ENCODE peak calls at places on chromosomes 7 and 10, in five cellular contexts. B is kidney epithelial cell, X is fibroblast of mammary gland, O is psoas muscle, J is AG09309. N is an unnamed sample.

GRCh38 chr10:78259394-78259793 is 225.7 kb downstream of the RPS24 start:
- DNase-seq in O (no peak), B (no peak), J (no peak), X (no peak), N (no peak)

GRCh38 chr10:35640474-35640873 is 1.6 kb downstream of the FZD8 start:
- DNase-seq in X (peak), J (no peak), B (no peak), O (peak), N (peak)

GRCh38 chr7:123485187-123485586 is 49.2 kb downstream of the IQUB start:
- DNase-seq in O (no peak), X (peak), J (no peak), B (no peak), N (no peak)

GRCh38 chr10:36880898-36881297 is 244.5 kb upstream of the ANKRD30A start:
- DNase-seq in B (no peak), O (no peak), X (peak), J (peak), N (no peak)

GRCh38 chr7:130490888-130491771 is 755 bp upstream of the MEST start:
- DNase-seq in B (no peak), O (peak), J (no peak), X (no peak), N (no peak)

GRCh38 chr10:112286837-112287818 is 3.9 kb downstream of the TECTB start:
- DNase-seq in B (no peak), O (no peak), J (no peak), X (no peak), N (no peak)

GRCh38 chr7:99422091-99422624 is 13.4 kb downstream of the BUD31 start:
- DNase-seq in O (no peak), J (no peak), X (no peak), B (no peak), N (no peak)

GRCh38 chr10:15152556-15152955 is 15.9 kb downstream of the NMT2 start:
- DNase-seq in O (no peak), B (no peak), J (no peak), X (no peak), N (no peak)

GRCh38 chr10:110641256-110641655 is 2.9 kb upstream of the RBM20 start:
- DNase-seq in X (peak), B (peak), O (peak), J (no peak), N (no peak)

GRCh38 chr10:34966440-34966839 is 123.7 kb downstream of the CUL2 start:
- DNase-seq in J (peak), B (no peak), O (no peak), X (peak), N (no peak)

GRCh38 chr10:108902491-108903250 is 1020.6 kb downstream of the XPNPEP1 start:
- DNase-seq in J (no peak), X (no peak), O (no peak), B (no peak), N (no peak)

GRCh38 chr7:111370002-111370401 is 192.3 kb downstream of the IMMP2L start:
- DNase-seq in O (no peak), X (no peak), J (no peak), B (no peak), N (no peak)

GRCh38 chr7:68958571-68958970 is 639.7 kb upstream of the AUTS2 start:
- DNase-seq in B (no peak), O (no peak), X (no peak), J (no peak), N (no peak)

GRCh38 chr10:110903280-110904278 is 15.4 kb downstream of the BBIP1 start:
- DNase-seq in X (peak), J (no peak), B (no peak), O (no peak), N (no peak)

GRCh38 chr10:129654461-129654860 is 187.4 kb downstream of the MGMT start:
- DNase-seq in B (no peak), J (no peak), X (no peak), O (no peak), N (no peak)

GRCh38 chr10:22624289-22624738 is 90.1 kb downstream of the PIP4K2A start:
- DNase-seq in B (peak), X (peak), J (peak), O (no peak), N (no peak)

GRCh38 chr10:23081156-23081833 is 14.1 kb upstream of the MSRB2 start:
- DNase-seq in X (peak), O (no peak), J (no peak), B (no peak), N (no peak)

GRCh38 chr7:131197920-131198610 is 129.6 kb upstream of the MKLN1 start:
- DNase-seq in X (peak), J (peak), O (no peak), B (no peak), N (no peak)

GRCh38 chr10:99369126-99369525 is 40.0 kb downstream of the CNNM1 start:
- DNase-seq in X (peak), J (no peak), O (no peak), B (no peak), N (no peak)

GRCh38 chr7:124020060-124020459 is 12.8 kb downstream of the TMEM229A start:
- DNase-seq in B (no peak), X (no peak), J (no peak), O (no peak), N (no peak)

GRCh38 chr10:30758341-30758740 is 128.8 kb upstream of the LYZL2 start:
- DNase-seq in J (no peak), X (peak), O (no peak), B (no peak), N (no peak)

GRCh38 chr10:104336829-104337526 is 1.3 kb downstream of the ITPRIP start:
- DNase-seq in B (no peak), J (peak), X (peak), O (no peak), N (no peak)

GRCh38 chr7:18761046-18761445 is 265.5 kb downstream of the HDAC9 start:
- DNase-seq in O (no peak), X (no peak), B (no peak), J (no peak), N (no peak)

GRCh38 chr7:44956157-44956766 is 22.6 kb downstream of the MYO1G start:
- DNase-seq in O (no peak), B (no peak), J (no peak), X (no peak), N (peak)

GRCh38 chr7:85600425-85600824 is 413.6 kb upstream of the SEMA3D start:
- DNase-seq in O (no peak), J (no peak), B (no peak), X (no peak), N (no peak)

GRCh38 chr7:125773113-125773800 is 843.6 kb upstream of the POT1 start:
- DNase-seq in X (no peak), B (no peak), O (no peak), J (no peak), N (no peak)

GRCh38 chr10:78408671-78409472 is 375.2 kb downstream of the RPS24 start:
- DNase-seq in B (no peak), J (no peak), X (peak), O (peak), N (peak)

GRCh38 chr7:83101540-83101939 is 61.1 kb downstream of the PCLO start:
- DNase-seq in J (no peak), B (no peak), X (no peak), O (no peak), N (no peak)

GRCh38 chr10:48821111-48821510 is 118.5 kb downstream of the LRRC18 start:
- DNase-seq in J (no peak), X (no peak), B (no peak), O (no peak), N (no peak)

GRCh38 chr10:31215052-31215451 is 104.0 kb upstream of the ZEB1 start:
- DNase-seq in O (no peak), X (no peak), B (no peak), J (no peak), N (no peak)

GRCh38 chr10:88946965-88947590 is 5.5 kb downstream of the ACTA2 start:
- DNase-seq in J (no peak), O (no peak), B (no peak), X (peak), N (no peak)
- H3K4me3 ChIP-seq in J (no peak), O (peak), B (no peak), X (no peak), N (peak)

GRCh38 chr7:78279457-78279856 is 480.9 kb downstream of the PHTF2 start:
- DNase-seq in O (no peak), B (no peak), X (no peak), J (no peak), N (no peak)
- H3K4me3 ChIP-seq in O (no peak), B (no peak), X (no peak), J (no peak), N (no peak)

GRCh38 chr10:5608608-5609270 is 57.7 kb downstream of the ASB13 start:
- DNase-seq in J (no peak), X (no peak), O (peak), B (no peak), N (no peak)
- H3K4me3 ChIP-seq in J (no peak), X (no peak), O (no peak), B (no peak), N (no peak)

DNA sequence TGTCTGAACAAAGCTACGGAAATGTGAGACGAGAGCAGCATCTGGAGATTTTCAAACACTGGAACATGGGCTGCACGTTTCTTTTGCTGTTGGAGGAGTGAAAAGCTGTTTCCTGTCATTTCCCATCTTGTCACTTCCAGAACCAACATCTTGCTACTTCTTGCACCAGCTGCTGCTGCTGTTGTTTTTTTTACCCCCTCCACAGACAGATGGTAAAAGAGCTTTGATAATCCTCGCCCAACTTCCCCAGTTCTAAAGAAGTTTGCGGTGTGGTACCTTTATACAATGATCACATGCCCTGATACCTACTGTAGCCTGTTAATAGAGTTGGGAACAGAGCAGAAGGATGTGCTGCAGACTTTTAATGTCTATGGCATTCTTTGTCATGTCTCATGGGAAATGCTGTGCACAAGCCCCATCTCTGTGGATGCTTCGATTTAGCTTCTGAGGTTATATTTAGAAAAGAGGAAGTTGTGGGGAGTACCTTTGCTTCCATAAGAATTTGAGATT is 408.2 kb downstream of the AUTS2 start:
- DNase-seq in J (no peak), B (no peak), O (no peak), X (no peak), N (no peak)
- H3K4me3 ChIP-seq in J (no peak), B (no peak), O (no peak), X (no peak), N (no peak)

GRCh38 chr10:131310904-131311660 is 439 bp downstream of the TCERG1L start:
- DNase-seq in J (no peak), O (no peak), X (no peak), B (no peak), N (no peak)
- H3K4me3 ChIP-seq in J (no peak), O (no peak), X (no peak), B (no peak), N (peak)

GRCh38 chr7:76133164-76133775 is 68.4 kb upstream of the SRRM3 start:
- DNase-seq in X (no peak), J (no peak), O (no peak), B (no peak), N (no peak)

GRCh38 chr7:76131872-76132271 is 69.8 kb upstream of the SRRM3 start:
- DNase-seq in X (no peak), O (no peak), B (no peak), J (no peak), N (no peak)

GRCh38 chr7:76129836-76130235 is 71.9 kb upstream of the SRRM3 start:
- DNase-seq in X (no peak), B (no peak), O (no peak), J (no peak), N (no peak)

GRCh38 chr7:76129366-76129765 is 72.3 kb upstream of the SRRM3 start:
- DNase-seq in B (no peak), X (no peak), O (no peak), J (peak), N (no peak)

GRCh38 chr7:76133839-76134238 is 67.9 kb upstream of the SRRM3 start:
- DNase-seq in J (no peak), B (no peak), X (no peak), O (no peak), N (no peak)
- H3K4me3 ChIP-seq in J (no peak), B (no peak), X (no peak), O (no peak), N (no peak)

DNA sequence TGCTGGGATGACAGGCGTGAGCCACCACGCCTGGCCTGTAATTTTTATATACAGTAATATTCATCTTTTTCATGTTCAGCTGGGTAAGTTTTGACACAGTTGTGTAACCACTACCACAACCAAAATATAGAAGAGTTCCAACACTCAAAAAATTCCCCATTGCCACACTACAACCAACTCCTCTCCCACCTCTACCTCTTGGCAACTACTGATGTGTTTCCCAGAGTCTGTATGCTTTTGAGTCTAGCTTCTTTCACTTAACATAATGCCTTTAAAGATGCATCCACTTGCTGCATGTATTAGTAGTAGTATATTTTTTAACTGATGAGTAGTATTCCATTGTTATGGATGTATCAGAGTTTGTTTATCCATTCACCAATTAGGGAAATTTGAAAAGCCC is 90.7 kb downstream of the SRPK2 start:
- DNase-seq in J (no peak), X (no peak), O (no peak), B (no peak), N (no peak)
- H3K4me3 ChIP-seq in J (no peak), X (no peak), O (no peak), B (no peak), N (no peak)

GRCh38 chr7:127677433-127678230 is 25.6 kb downstream of the SND1 start:
- DNase-seq in J (no peak), X (no peak), B (no peak), O (no peak), N (no peak)

GRCh38 chr7:127680983-127681382 is 29.0 kb downstream of the SND1 start:
- DNase-seq in O (no peak), J (no peak), X (no peak), B (no peak), N (no peak)

GRCh38 chr7:127678330-127678729 is 26.3 kb downstream of the SND1 start:
- DNase-seq in X (no peak), B (no peak), J (no peak), O (no peak), N (no peak)

GRCh38 chr7:127682140-127682539 is 30.1 kb downstream of the SND1 start:
- DNase-seq in X (no peak), J (no peak), B (no peak), O (no peak), N (no peak)

GRCh38 chr7:127678947-127679346 is 27.0 kb downstream of the SND1 start:
- DNase-seq in X (peak), J (no peak), B (no peak), O (no peak), N (no peak)
- H3K4me3 ChIP-seq in X (no peak), J (no peak), B (no peak), O (no peak), N (no peak)

DNA sequence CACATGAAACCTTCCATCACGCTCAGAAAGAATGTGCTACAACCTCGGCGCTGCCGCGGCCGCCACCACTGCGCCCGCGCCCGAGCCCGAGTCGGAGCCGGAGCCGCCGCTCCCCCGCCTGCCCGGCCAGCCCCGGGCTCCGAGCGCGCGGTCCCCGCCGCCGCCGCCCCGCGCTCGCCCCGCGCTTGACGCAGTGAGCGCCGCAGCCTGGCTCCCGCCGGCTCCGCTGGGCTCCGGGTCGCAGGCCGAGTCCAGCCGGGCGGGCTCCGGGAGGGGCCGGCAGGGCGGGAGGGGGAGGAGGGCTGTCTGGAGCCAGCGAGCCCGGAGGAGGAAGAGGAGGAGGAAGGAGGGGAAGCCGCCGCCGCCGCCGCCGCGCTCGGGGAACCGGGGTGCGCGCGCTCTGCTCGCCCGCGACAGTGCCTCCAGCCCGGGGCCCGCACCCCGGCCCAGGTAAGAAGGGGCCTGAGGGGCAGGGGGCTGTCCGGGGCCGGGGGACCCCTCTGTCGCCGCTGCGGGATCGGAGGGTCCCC is 4.3 kb upstream of the ELFN1 start:
- DNase-seq in J (no peak), O (peak), B (no peak), X (peak), N (no peak)
- H3K4me3 ChIP-seq in J (peak), O (peak), B (peak), X (peak), N (peak)